ENCODE peak calls at places on chromosomes 6 and 20, in seven cellular contexts. I is NCI-H2081, X is esophagus muscularis mucosa, W is epithelial cell of esophagus, J is bronchial epithelial cell, F is dorsolateral prefrontal cortex, V is NCI-H524 treated with DMSO at 0.1 percent for 48 hours. T is an unnamed sample.

GRCh38 chr20:20712004-20712473 is 405 bp downstream of the RALGAPA2 start:
- DNase-seq in V (no peak), I (peak), X (no peak), J (no peak), W (no peak), F (peak), T (no peak)

GRCh38 chr6:149887343-149887742 is 10.6 kb downstream of the RAET1E start:
- DNase-seq in I (no peak), J (peak), V (no peak), F (no peak), W (peak), X (no peak), T (peak)

GRCh38 chr6:44788387-44788981 is 401.0 kb downstream of the CDC5L start:
- DNase-seq in F (no peak), W (no peak), I (no peak), V (no peak), X (no peak), J (no peak), T (no peak)

GRCh38 chr6:123655520-123656306 is 19.0 kb upstream of the TRDN start:
- DNase-seq in V (no peak), F (no peak), X (no peak), I (no peak), W (no peak), J (no peak), T (no peak)

GRCh38 chr20:36847710-36848040 is 28.3 kb upstream of the TLDC2 start:
- DNase-seq in W (peak), I (no peak), V (no peak), X (no peak), J (no peak), F (no peak), T (no peak)

GRCh38 chr6:159125977-159126376 is 43.2 kb upstream of the FNDC1 start:
- DNase-seq in I (no peak), J (no peak), V (no peak), F (peak), W (no peak), X (no peak), T (no peak)

GRCh38 chr6:164087870-164088269 is 673.4 kb downstream of the QKI start:
- DNase-seq in F (no peak), W (no peak), I (no peak), V (no peak), X (no peak), J (no peak), T (no peak)

GRCh38 chr6:45626087-45626891 is 248.6 kb upstream of the SUPT3H start:
- DNase-seq in X (no peak), F (no peak), J (peak), I (no peak), V (no peak), W (peak), T (peak)

GRCh38 chr6:7758456-7758855 is 32.6 kb downstream of the BMP6 start:
- DNase-seq in F (no peak), X (no peak), I (no peak), V (no peak), W (peak), J (peak), T (peak)

GRCh38 chr20:10318625-10319024 is 100.0 kb downstream of the SNAP25 start:
- DNase-seq in J (no peak), X (no peak), W (no peak), F (no peak), I (no peak), V (no peak), T (no peak)

GRCh38 chr6:159062564-159062945 is 17.8 kb upstream of the TAGAP start:
- DNase-seq in W (no peak), X (no peak), V (no peak), J (no peak), I (no peak), F (no peak), T (no peak)

GRCh38 chr20:63521602-63522001 is 1.0 kb downstream of the PPDPF start:
- DNase-seq in J (no peak), X (no peak), F (no peak), I (no peak), V (no peak), W (no peak), T (no peak)

GRCh38 chr6:111307275-111307858 is 175.7 kb downstream of the REV3L start:
- DNase-seq in W (peak), J (no peak), I (no peak), V (no peak), X (no peak), F (no peak), T (peak)

GRCh38 chr6:107114213-107114871 is 973 bp downstream of the BEND3 start:
- DNase-seq in I (peak), V (no peak), X (no peak), W (peak), F (peak), J (peak), T (peak)

GRCh38 chr20:64185276-64185900 is 21.1 kb downstream of the MYT1 start:
- DNase-seq in J (no peak), X (no peak), F (no peak), W (no peak), V (no peak), I (no peak), T (no peak)

T was measured in epithelial cell of prostate.